ENCODE peak calls at places on chromosomes 5 and 9, in four cellular contexts. One of them, this sample, is unnamed.

GRCh38 chr9:70639853-70640814 is 225.7 kb upstream of the KLF9 start:
- DNase-seq in K562: peak
- DNase-seq in HEK293T: peak
- DNase-seq in GM12878: no peak
- DNase-seq in this sample: peak

GRCh38 chr5:105903069-105903468 is 1767.7 kb downstream of the EFNA5 start:
- DNase-seq in K562: no peak
- DNase-seq in HEK293T: no peak
- DNase-seq in GM12878: no peak
- DNase-seq in this sample: no peak

GRCh38 chr5:139671096-139671841 is 23.1 kb downstream of the CXXC5 start:
- DNase-seq in K562: no peak
- DNase-seq in HEK293T: no peak
- DNase-seq in GM12878: no peak
- DNase-seq in this sample: no peak

GRCh38 chr5:73387630-73388370 is 60.8 kb downstream of the FOXD1 start:
- DNase-seq in K562: no peak
- DNase-seq in HEK293T: no peak
- DNase-seq in GM12878: peak
- DNase-seq in this sample: no peak

GRCh38 chr5:178107889-178108288 is 5.4 kb upstream of the N4BP3 start:
- DNase-seq in K562: no peak
- DNase-seq in HEK293T: no peak
- DNase-seq in GM12878: no peak
- DNase-seq in this sample: no peak

GRCh38 chr5:147530801-147531389 is 21.0 kb upstream of the DPYSL3 start:
- DNase-seq in K562: no peak
- DNase-seq in HEK293T: no peak
- DNase-seq in GM12878: no peak
- DNase-seq in this sample: no peak

GRCh38 chr9:68669189-68669588 is 35.9 kb upstream of the PIP5K1B start:
- DNase-seq in K562: no peak
- DNase-seq in HEK293T: no peak
- DNase-seq in GM12878: no peak
- DNase-seq in this sample: no peak

GRCh38 chr5:105745111-105745510 is 1925.6 kb downstream of the EFNA5 start:
- DNase-seq in K562: no peak
- DNase-seq in HEK293T: no peak
- DNase-seq in GM12878: no peak
- DNase-seq in this sample: no peak

GRCh38 chr9:116141864-116142561 is 11.6 kb upstream of the PAPPA start:
- DNase-seq in K562: no peak
- DNase-seq in HEK293T: no peak
- DNase-seq in GM12878: no peak
- DNase-seq in this sample: no peak

GRCh38 chr9:126615251-126615790 is 1.6 kb downstream of the LMX1B start:
- DNase-seq in K562: no peak
- DNase-seq in HEK293T: no peak
- DNase-seq in GM12878: no peak
- DNase-seq in this sample: peak

GRCh38 chr9:116767219-116767618 is 80.1 kb downstream of the TRIM32 start:
- DNase-seq in K562: no peak
- DNase-seq in HEK293T: no peak
- DNase-seq in GM12878: no peak
- DNase-seq in this sample: no peak

GRCh38 chr5:151696470-151697061 is 9.9 kb upstream of the SPARC start:
- DNase-seq in K562: no peak
- DNase-seq in HEK293T: no peak
- DNase-seq in GM12878: no peak
- DNase-seq in this sample: no peak

GRCh38 chr5:154603978-154604679 is 126.1 kb upstream of the HAND1 start:
- DNase-seq in K562: no peak
- DNase-seq in HEK293T: no peak
- DNase-seq in GM12878: no peak
- DNase-seq in this sample: no peak

DNA sequence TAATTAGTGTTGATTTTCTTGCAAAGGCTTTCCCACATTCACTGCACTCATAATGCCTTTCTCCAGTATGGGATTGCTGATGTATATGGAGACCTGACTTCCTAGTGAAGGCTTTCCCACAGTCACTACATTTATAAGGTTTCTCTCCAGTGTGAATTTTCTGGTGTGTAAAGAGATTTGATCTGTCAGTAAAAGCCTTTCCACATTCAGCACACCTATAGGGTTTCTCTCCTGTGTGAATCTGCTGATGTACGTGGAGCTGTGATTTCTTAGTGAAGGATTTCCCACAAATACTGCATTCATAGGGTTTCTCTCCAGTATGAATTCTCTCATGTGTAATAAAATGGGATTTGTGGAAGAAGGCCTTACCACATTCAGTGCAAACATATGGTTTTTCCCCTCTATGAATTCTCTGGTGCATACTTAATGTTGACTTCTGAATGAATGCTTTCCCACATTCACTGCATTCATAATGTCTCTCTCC is 31.1 kb downstream of the ZNF484 start:
- DNase-seq in K562: no peak
- DNase-seq in HEK293T: no peak
- DNase-seq in GM12878: no peak
- DNase-seq in this sample: no peak
- TF ChIP-seq TARDBP in K562: no peak
- TF ChIP-seq TARDBP in HEK293T: no peak
- TF ChIP-seq TARDBP in GM12878: no peak
- TF ChIP-seq TARDBP in this sample: no peak

GRCh38 chr9:19411316-19411715 is 2.5 kb downstream of the ACER2 start:
- DNase-seq in K562: peak
- DNase-seq in HEK293T: no peak
- DNase-seq in GM12878: no peak
- DNase-seq in this sample: no peak
- TF ChIP-seq TARDBP in K562: no peak
- TF ChIP-seq TARDBP in HEK293T: no peak
- TF ChIP-seq TARDBP in GM12878: no peak
- TF ChIP-seq TARDBP in this sample: no peak

DNA sequence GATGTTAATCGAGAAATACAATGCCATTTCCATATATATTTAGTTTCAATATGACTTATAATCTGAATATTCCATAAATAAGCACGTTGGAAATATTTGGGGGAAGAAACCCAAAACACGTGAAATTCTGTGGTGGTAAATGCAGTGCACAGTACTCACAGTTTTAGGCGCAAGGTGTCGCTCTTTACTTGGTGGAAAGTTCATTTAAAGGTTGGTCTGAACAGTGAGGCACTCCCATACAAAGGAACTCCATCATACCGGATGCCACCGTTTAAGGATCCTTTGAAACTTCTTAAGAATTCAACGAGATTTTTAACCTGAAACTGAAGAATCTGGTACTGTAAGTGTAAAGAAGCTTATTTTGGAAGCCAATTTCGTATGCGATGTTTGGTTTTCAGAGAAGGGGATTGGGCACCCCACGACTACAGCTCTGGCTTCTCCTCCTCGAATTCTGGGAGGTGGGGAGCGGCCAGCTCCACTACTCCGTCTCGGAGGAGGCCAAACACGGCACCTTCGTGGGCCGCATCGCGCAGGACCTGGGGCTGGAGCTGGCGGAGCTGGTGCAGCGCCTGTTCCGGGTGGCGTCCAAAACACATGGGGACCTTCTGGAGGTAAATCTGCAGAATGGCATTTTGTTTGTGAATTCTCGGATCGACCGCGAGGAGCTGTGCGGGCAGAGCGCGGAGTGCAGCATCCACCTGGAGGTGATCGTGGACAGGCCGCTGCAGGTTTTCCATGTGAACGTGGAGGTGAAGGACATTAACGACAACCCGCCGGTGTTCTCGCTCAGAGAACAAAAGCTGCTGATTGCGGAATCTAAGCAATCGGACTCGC is at the start of gene PCDHA11:
- DNase-seq in K562: peak
- DNase-seq in HEK293T: peak
- DNase-seq in GM12878: no peak
- DNase-seq in this sample: peak
- TF ChIP-seq TARDBP in K562: no peak
- TF ChIP-seq TARDBP in HEK293T: no peak
- TF ChIP-seq TARDBP in GM12878: no peak
- TF ChIP-seq TARDBP in this sample: no peak

GRCh38 chr5:125103459-125103858 is 357.0 kb upstream of the ZNF608 start:
- DNase-seq in K562: no peak
- DNase-seq in HEK293T: no peak
- DNase-seq in GM12878: no peak
- DNase-seq in this sample: no peak

DNA sequence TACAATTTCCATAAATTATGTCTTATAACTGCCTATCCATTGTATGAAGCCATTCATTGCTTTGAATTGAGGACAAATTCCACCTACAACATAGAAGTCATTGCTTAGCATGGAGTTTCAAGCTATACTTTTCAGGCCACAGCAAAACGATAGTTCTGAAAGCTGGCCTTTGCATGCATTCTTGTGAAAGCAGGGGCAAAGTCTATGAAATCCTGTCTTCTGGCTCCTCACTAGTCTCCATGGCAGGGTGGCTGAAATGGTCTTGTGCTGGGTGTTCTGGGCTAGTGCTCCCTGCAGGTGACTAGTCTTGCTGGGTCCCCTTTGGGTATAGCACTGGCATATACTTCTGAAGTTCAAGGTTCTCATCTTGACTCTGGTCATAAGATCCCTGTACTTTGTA is 353.9 kb upstream of the ZNF608 start:
- DNase-seq in K562: no peak
- DNase-seq in HEK293T: no peak
- DNase-seq in GM12878: no peak
- DNase-seq in this sample: no peak
- TF ChIP-seq TARDBP in K562: no peak
- TF ChIP-seq TARDBP in HEK293T: no peak
- TF ChIP-seq TARDBP in GM12878: no peak
- TF ChIP-seq TARDBP in this sample: no peak

DNA sequence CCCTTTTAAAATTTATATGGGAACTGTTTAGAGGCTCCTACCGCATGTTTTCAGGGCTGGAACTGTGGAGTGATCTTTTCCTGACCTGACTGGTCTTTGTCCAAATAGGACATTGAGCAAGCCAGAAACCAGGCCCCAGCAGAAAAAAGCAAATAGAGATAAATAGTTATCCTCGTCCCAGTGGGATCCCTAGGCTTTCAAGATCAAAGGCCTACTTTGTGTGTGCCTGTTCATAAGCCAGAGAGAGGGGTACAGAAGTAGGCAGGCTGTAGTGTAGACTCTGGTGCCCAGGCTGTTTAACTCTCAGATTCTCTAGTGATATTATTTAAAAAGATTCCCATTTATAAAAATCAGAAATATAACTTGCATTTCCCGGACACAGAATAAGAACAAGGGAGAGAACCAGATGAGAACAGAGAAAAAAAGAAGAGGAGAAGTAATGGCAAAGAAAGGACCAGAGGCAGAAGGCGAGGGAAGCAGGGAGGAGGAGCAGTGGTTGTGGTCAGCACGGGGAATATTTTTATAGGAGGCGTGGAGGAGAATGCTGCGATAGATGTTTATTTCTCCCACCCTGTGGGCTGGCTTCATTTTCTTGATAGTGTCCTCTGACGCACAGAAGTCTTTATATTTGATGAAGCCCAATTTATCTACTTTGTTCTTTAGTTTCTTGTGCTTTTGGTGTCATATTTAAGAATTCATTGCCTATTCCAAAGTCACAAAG is 101.2 kb downstream of the AOPEP start:
- DNase-seq in K562: no peak
- DNase-seq in HEK293T: no peak
- DNase-seq in GM12878: no peak
- DNase-seq in this sample: peak
- TF ChIP-seq TARDBP in K562: no peak
- TF ChIP-seq TARDBP in HEK293T: no peak
- TF ChIP-seq TARDBP in GM12878: no peak
- TF ChIP-seq TARDBP in this sample: peak

GRCh38 chr9:87236546-87236945 is 261.1 kb upstream of the DAPK1 start:
- DNase-seq in K562: no peak
- DNase-seq in HEK293T: no peak
- DNase-seq in GM12878: no peak
- DNase-seq in this sample: no peak
- TF ChIP-seq TARDBP in K562: no peak
- TF ChIP-seq TARDBP in HEK293T: no peak
- TF ChIP-seq TARDBP in GM12878: no peak
- TF ChIP-seq TARDBP in this sample: no peak

GRCh38 chr9:76472925-76473324 is 13.9 kb downstream of the GCNT1 start:
- DNase-seq in K562: no peak
- DNase-seq in HEK293T: no peak
- DNase-seq in GM12878: no peak
- DNase-seq in this sample: no peak
- TF ChIP-seq TARDBP in K562: no peak
- TF ChIP-seq TARDBP in HEK293T: no peak
- TF ChIP-seq TARDBP in GM12878: no peak
- TF ChIP-seq TARDBP in this sample: no peak

This sample was measured in HepG2.